ENCODE peak calls at places on chromosomes 3 and 15, in ten cellular contexts. J, B, L, N, S, I, P, D, K and Z are unnamed samples.

GRCh38 chr3:126360714-126361060 is 3.5 kb upstream of the KLF15 start:
- DNase-seq in J (no peak), B (no peak), L (no peak), N (no peak), S (no peak), I (no peak), P (no peak), D (no peak), K (no peak), Z (no peak)

GRCh38 chr15:44195151-44195740 is at the start of gene FRMD5:
- DNase-seq in J (peak), B (peak), L (peak), N (peak), S (peak), I (peak), P (peak), D (peak), K (peak), Z (peak)

GRCh38 chr3:174533286-174533685 is 325.8 kb upstream of the NAALADL2 start:
- DNase-seq in J (no peak), B (no peak), L (no peak), N (no peak), S (peak), I (no peak), P (no peak), D (peak), K (no peak), Z (no peak)

GRCh38 chr3:193149998-193150397 is 91.0 kb upstream of the PLAAT1 start:
- DNase-seq in J (no peak), B (no peak), L (no peak), N (no peak), S (no peak), I (no peak), P (no peak), D (no peak), K (no peak), Z (no peak)

GRCh38 chr15:51782357-51782896 is 31.0 kb downstream of the TMOD2 start:
- DNase-seq in J (no peak), B (peak), L (no peak), N (no peak), S (peak), I (no peak), P (peak), D (peak), K (no peak), Z (no peak)

GRCh38 chr3:140859592-140860336 is 81.9 kb upstream of the SLC25A36 start:
- DNase-seq in J (no peak), B (peak), L (no peak), N (no peak), S (peak), I (no peak), P (no peak), D (peak), K (no peak), Z (no peak)

GRCh38 chr3:46669191-46669999 is 24.1 kb downstream of the ALS2CL start:
- DNase-seq in J (no peak), B (no peak), L (peak), N (no peak), S (no peak), I (no peak), P (no peak), D (no peak), K (no peak), Z (no peak)

GRCh38 chr15:95129589-95129988 is 898.2 kb downstream of the MCTP2 start:
- DNase-seq in J (no peak), B (no peak), L (no peak), N (no peak), S (peak), I (no peak), P (no peak), D (peak), K (no peak), Z (no peak)

GRCh38 chr3:54185740-54186139 is 63.4 kb downstream of the CACNA2D3 start:
- DNase-seq in J (no peak), B (no peak), L (no peak), N (no peak), S (no peak), I (peak), P (peak), D (no peak), K (no peak), Z (no peak)

GRCh38 chr3:101351834-101352233 is 31.5 kb upstream of the IMPG2 start:
- DNase-seq in J (no peak), B (no peak), L (no peak), N (no peak), S (peak), I (no peak), P (no peak), D (peak), K (no peak), Z (no peak)